ENCODE peak calls at places on chromosomes 11 and 22, in seven cellular contexts. One of them, this sample, is unnamed.

GRCh38 chr11:99199336-99199735 is 178.6 kb downstream of the CNTN5 start:
- DNase-seq in H9: no peak
- DNase-seq in substantia nigra: peak
- DNase-seq in stomach: no peak
- DNase-seq in aorta: no peak
- DNase-seq in RWPE1: no peak
- DNase-seq in colonic mucosa: no peak
- DNase-seq in this sample: no peak

GRCh38 chr11:2559527-2560311 is 114.9 kb downstream of the KCNQ1 start:
- DNase-seq in RWPE1: no peak
- DNase-seq in aorta: peak
- DNase-seq in substantia nigra: no peak
- DNase-seq in colonic mucosa: no peak
- DNase-seq in H9: no peak
- DNase-seq in stomach: no peak
- DNase-seq in this sample: no peak

GRCh38 chr22:49365191-49365837 is 462.4 kb downstream of the BRD1 start:
- DNase-seq in colonic mucosa: peak
- DNase-seq in aorta: no peak
- DNase-seq in H9: no peak
- DNase-seq in RWPE1: no peak
- DNase-seq in stomach: no peak
- DNase-seq in substantia nigra: no peak
- DNase-seq in this sample: no peak

GRCh38 chr22:42294034-42294985 is 23.9 kb upstream of the TCF20 start:
- DNase-seq in H9: peak
- DNase-seq in colonic mucosa: peak
- DNase-seq in aorta: peak
- DNase-seq in RWPE1: peak
- DNase-seq in substantia nigra: no peak
- DNase-seq in stomach: peak
- DNase-seq in this sample: no peak

GRCh38 chr22:43392385-43392989 is 19.3 kb upstream of the MPPED1 start:
- DNase-seq in stomach: no peak
- DNase-seq in H9: no peak
- DNase-seq in aorta: no peak
- DNase-seq in substantia nigra: no peak
- DNase-seq in RWPE1: no peak
- DNase-seq in colonic mucosa: no peak
- DNase-seq in this sample: no peak

GRCh38 chr11:44624761-44625221 is 59.3 kb downstream of the CD82 start:
- DNase-seq in H9: no peak
- DNase-seq in aorta: no peak
- DNase-seq in substantia nigra: no peak
- DNase-seq in RWPE1: no peak
- DNase-seq in colonic mucosa: peak
- DNase-seq in stomach: peak
- DNase-seq in this sample: peak

GRCh38 chr11:119094816-119095065 is 6.9 kb downstream of the DPAGT1 start:
- DNase-seq in substantia nigra: peak
- DNase-seq in H9: no peak
- DNase-seq in RWPE1: peak
- DNase-seq in aorta: peak
- DNase-seq in colonic mucosa: peak
- DNase-seq in stomach: peak
- DNase-seq in this sample: peak

GRCh38 chr22:24805790-24806662 is at the start of gene SGSM1:
- DNase-seq in RWPE1: peak
- DNase-seq in aorta: peak
- DNase-seq in H9: peak
- DNase-seq in stomach: peak
- DNase-seq in substantia nigra: peak
- DNase-seq in colonic mucosa: peak
- DNase-seq in this sample: peak

DNA sequence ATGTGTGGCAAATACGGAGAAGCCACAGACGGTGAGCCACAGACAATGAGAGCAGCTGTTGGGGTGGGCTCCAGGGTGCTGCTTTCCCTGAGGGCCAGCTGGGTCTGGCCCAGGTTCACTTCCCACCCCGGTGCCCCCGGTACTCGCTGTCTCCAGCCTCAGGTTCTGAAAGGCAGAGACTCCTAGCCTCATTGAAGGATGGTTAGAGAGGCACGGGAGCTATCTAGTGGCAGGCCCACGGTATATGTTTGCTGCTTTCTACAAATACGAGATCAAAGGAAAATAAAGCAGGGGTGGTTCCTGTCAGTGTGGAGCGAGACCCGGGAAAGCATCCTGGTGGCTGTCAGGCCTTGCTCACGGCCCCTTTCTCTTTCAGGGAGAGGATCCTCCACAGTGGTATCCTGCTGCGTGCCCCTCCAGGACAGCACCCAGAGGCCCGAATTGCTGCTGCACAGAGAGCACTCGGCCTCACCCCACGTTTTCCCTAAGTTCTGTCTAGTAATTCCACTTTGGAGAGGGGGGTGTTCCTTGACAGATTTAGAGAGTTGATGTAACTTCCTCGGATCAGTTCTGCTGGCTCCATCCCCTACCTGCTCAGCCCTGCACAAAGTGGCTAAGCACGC is 3.0 kb downstream of the TMEM80 start:
- DNase-seq in substantia nigra: no peak
- DNase-seq in aorta: no peak
- DNase-seq in colonic mucosa: no peak
- DNase-seq in RWPE1: no peak
- DNase-seq in stomach: no peak
- DNase-seq in H9: no peak
- DNase-seq in this sample: no peak
- H3K27ac ChIP-seq in substantia nigra: no peak
- H3K27ac ChIP-seq in aorta: no peak
- H3K27ac ChIP-seq in colonic mucosa: no peak
- H3K27ac ChIP-seq in RWPE1: peak
- H3K27ac ChIP-seq in stomach: no peak
- H3K27ac ChIP-seq in H9: no peak
- H3K27ac ChIP-seq in this sample: no peak

GRCh38 chr11:13268791-13269190 is 8.8 kb upstream of the BMAL1 start:
- DNase-seq in substantia nigra: no peak
- DNase-seq in colonic mucosa: no peak
- DNase-seq in RWPE1: no peak
- DNase-seq in H9: no peak
- DNase-seq in stomach: no peak
- DNase-seq in aorta: no peak
- DNase-seq in this sample: no peak

GRCh38 chr11:13271060-13271693 is 6.4 kb upstream of the BMAL1 start:
- DNase-seq in RWPE1: no peak
- DNase-seq in H9: no peak
- DNase-seq in colonic mucosa: peak
- DNase-seq in aorta: no peak
- DNase-seq in stomach: no peak
- DNase-seq in substantia nigra: no peak
- DNase-seq in this sample: no peak

DNA sequence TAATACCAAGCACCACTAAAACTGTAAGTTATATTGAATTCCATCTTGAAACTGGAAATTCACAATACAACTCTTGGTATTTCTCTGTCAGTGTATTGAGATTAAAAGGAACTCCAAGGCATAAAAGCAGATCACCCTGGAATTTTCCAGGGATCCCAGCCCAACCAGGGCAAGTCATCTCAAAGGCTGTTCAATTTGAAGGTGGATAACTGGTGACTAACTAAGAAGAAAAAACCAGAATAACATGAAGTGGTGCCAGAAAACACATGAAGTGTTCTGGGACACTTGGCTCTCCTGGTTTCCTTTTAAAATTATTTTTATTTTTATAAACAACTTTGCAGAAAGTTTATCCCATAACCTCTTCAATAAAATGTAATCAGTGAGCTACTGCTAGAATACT is 7.8 kb upstream of the BMAL1 start:
- DNase-seq in aorta: no peak
- DNase-seq in RWPE1: peak
- DNase-seq in colonic mucosa: no peak
- DNase-seq in stomach: no peak
- DNase-seq in H9: no peak
- DNase-seq in substantia nigra: no peak
- DNase-seq in this sample: no peak
- H3K27ac ChIP-seq in aorta: no peak
- H3K27ac ChIP-seq in RWPE1: peak
- H3K27ac ChIP-seq in colonic mucosa: no peak
- H3K27ac ChIP-seq in stomach: no peak
- H3K27ac ChIP-seq in H9: no peak
- H3K27ac ChIP-seq in substantia nigra: no peak
- H3K27ac ChIP-seq in this sample: no peak

GRCh38 chr22:32801436-32802290 is at the start of gene TIMP3:
- DNase-seq in aorta: peak
- DNase-seq in RWPE1: peak
- DNase-seq in H9: peak
- DNase-seq in stomach: peak
- DNase-seq in colonic mucosa: peak
- DNase-seq in substantia nigra: peak
- DNase-seq in this sample: peak

GRCh38 chr22:32800158-32800557 is 1.3 kb upstream of the TIMP3 start:
- DNase-seq in substantia nigra: no peak
- DNase-seq in stomach: no peak
- DNase-seq in colonic mucosa: no peak
- DNase-seq in aorta: no peak
- DNase-seq in H9: no peak
- DNase-seq in RWPE1: no peak
- DNase-seq in this sample: no peak

GRCh38 chr22:32801001-32801435 is 487 bp upstream of the TIMP3 start:
- DNase-seq in H9: peak
- DNase-seq in aorta: no peak
- DNase-seq in RWPE1: no peak
- DNase-seq in stomach: no peak
- DNase-seq in substantia nigra: no peak
- DNase-seq in colonic mucosa: no peak
- DNase-seq in this sample: no peak

GRCh38 chr22:32796865-32797573 is 4.5 kb upstream of the TIMP3 start:
- DNase-seq in colonic mucosa: peak
- DNase-seq in RWPE1: peak
- DNase-seq in aorta: peak
- DNase-seq in H9: peak
- DNase-seq in substantia nigra: peak
- DNase-seq in stomach: peak
- DNase-seq in this sample: peak

DNA sequence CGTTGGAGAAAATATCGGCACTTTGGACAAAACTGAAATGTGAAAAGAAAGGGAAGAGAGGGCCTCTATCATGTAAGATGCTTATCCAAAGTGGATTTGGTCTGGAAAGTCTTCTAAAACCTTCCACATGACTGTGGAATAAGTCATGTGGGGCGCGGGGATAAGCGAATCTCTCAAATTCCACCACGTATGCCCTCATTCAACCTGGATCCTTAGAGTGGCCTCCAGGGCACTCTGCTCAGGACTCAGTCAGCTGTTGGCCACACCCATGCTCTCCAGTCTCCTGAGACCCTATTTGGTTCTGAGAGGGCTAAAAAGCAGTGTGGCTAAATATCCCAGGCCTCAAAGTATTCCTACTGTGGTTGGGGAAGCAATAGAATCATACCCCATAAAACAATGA is 2.0 kb upstream of the TIMP3 start:
- DNase-seq in substantia nigra: no peak
- DNase-seq in H9: no peak
- DNase-seq in stomach: no peak
- DNase-seq in RWPE1: no peak
- DNase-seq in aorta: no peak
- DNase-seq in colonic mucosa: no peak
- DNase-seq in this sample: no peak
- H3K27ac ChIP-seq in substantia nigra: no peak
- H3K27ac ChIP-seq in H9: no peak
- H3K27ac ChIP-seq in stomach: no peak
- H3K27ac ChIP-seq in RWPE1: no peak
- H3K27ac ChIP-seq in aorta: no peak
- H3K27ac ChIP-seq in colonic mucosa: no peak
- H3K27ac ChIP-seq in this sample: peak

DNA sequence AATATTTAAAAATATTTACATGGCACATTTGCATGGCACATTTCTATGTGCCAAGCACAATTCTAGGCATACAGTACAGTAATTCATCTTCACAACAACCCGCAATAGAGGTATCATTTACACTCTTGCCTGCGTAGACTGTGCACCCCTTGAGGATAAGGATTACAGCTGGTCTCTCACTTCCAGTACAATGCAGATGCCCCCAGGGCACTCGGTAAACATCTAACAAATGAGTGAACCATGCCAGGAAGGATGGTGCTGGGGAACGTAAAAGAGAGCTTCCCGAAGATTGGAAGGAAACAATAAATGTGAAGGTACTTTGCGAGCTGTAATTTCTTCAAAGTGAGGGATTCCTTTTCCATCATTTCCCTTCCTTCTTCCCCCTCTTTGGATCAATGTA is 1.3 kb downstream of the PRPF19 start:
- DNase-seq in aorta: no peak
- DNase-seq in stomach: no peak
- DNase-seq in substantia nigra: no peak
- DNase-seq in H9: no peak
- DNase-seq in RWPE1: no peak
- DNase-seq in colonic mucosa: no peak
- DNase-seq in this sample: no peak
- H3K27ac ChIP-seq in aorta: no peak
- H3K27ac ChIP-seq in stomach: no peak
- H3K27ac ChIP-seq in substantia nigra: no peak
- H3K27ac ChIP-seq in H9: no peak
- H3K27ac ChIP-seq in RWPE1: no peak
- H3K27ac ChIP-seq in colonic mucosa: peak
- H3K27ac ChIP-seq in this sample: no peak

DNA sequence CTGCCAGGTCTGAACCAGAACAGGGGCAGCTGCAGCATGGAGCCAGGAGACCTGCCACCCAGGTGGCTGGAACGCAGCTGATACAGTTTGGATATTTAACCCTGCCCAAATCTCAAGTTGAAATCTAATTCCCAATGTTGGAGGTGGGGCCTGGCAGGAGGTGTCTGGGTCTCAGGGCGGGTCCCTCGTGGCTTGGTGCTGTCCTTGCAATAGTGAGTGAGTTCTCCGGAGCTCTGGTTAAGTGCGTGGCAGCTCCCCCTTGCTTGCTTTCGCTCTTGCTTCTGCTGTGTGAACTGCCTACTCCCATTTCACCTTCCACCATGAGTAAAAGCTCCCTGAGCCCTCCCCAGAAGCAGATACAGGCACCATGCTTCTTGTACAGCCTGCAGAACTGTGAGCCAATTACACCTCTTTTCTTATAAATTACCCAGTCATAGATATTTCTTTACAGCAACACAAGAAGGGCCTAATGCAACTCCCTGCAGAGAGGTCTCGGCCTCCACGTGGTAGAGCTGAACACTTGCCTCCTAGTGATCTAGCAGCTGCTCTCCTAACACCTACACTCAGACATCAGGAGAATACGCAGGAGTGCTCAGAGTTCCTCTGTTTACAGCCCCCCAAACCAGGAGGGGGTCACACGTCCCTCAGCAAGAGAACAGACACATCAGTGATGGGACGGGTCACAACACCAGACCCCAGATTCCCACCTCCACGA is 203.7 kb downstream of the CTTN start:
- DNase-seq in H9: no peak
- DNase-seq in RWPE1: no peak
- DNase-seq in stomach: no peak
- DNase-seq in substantia nigra: no peak
- DNase-seq in aorta: no peak
- DNase-seq in colonic mucosa: no peak
- DNase-seq in this sample: no peak
- H3K27ac ChIP-seq in H9: no peak
- H3K27ac ChIP-seq in RWPE1: no peak
- H3K27ac ChIP-seq in stomach: no peak
- H3K27ac ChIP-seq in substantia nigra: no peak
- H3K27ac ChIP-seq in aorta: no peak
- H3K27ac ChIP-seq in colonic mucosa: no peak
- H3K27ac ChIP-seq in this sample: no peak

GRCh38 chr22:40416636-40417035 is 46.2 kb downstream of the SGSM3 start:
- DNase-seq in H9: no peak
- DNase-seq in colonic mucosa: no peak
- DNase-seq in substantia nigra: no peak
- DNase-seq in RWPE1: no peak
- DNase-seq in aorta: no peak
- DNase-seq in stomach: no peak
- DNase-seq in this sample: no peak
- H3K27ac ChIP-seq in H9: no peak
- H3K27ac ChIP-seq in colonic mucosa: no peak
- H3K27ac ChIP-seq in substantia nigra: no peak
- H3K27ac ChIP-seq in RWPE1: peak
- H3K27ac ChIP-seq in aorta: no peak
- H3K27ac ChIP-seq in stomach: no peak
- H3K27ac ChIP-seq in this sample: no peak